ENCODE peak calls at places on chromosomes 16 and 17, in nine cellular contexts. I, W, V, E, Q, S, Z, P and B are unnamed samples.

GRCh38 chr17:70780031-70780430 is 610.7 kb downstream of the KCNJ2 start:
- DNase-seq in Z (peak; percentile 37), W (no peak), Q (no peak), E (no peak), S (no peak), P (no peak), I (no peak), V (no peak), B (no peak)

GRCh38 chr17:67779098-67779672 is 46.1 kb upstream of the BPTF start:
- DNase-seq in Z (peak; percentile 90), Q (no peak), V (no peak), W (peak; percentile 67), E (peak; percentile 84), I (peak; percentile 21), P (no peak), S (peak; percentile 26), B (no peak)

GRCh38 chr16:56988161-56988947 is 1.0 kb upstream of the NLRC5 start:
- DNase-seq in P (no peak), S (peak; percentile 41), Q (no peak), V (no peak), Z (peak; percentile 29), I (no peak), E (peak; percentile 58), W (no peak), B (no peak)

GRCh38 chr16:73254983-73255382 is 207.1 kb upstream of the ZFHX3 start:
- DNase-seq in Q (no peak), P (no peak), E (no peak), Z (no peak), I (no peak), V (no peak), W (no peak), S (no peak), B (no peak)

GRCh38 chr17:73423806-73424205 is 112.0 kb upstream of the CDC42EP4 start:
- DNase-seq in Z (no peak), W (no peak), I (no peak), V (no peak), E (no peak), P (no peak), Q (no peak), S (no peak), B (no peak)

GRCh38 chr17:17682737-17683675 is 1.7 kb downstream of the RAI1 start:
- DNase-seq in S (peak; percentile 56), Z (peak; percentile 89), V (peak; percentile 35), Q (peak; percentile 59), E (peak; percentile 95), I (no peak), P (no peak), W (peak; percentile 79), B (peak; percentile 45)

GRCh38 chr17:1638624-1639300 is 6.8 kb downstream of the SCARF1 start:
- DNase-seq in V (no peak), I (no peak), E (no peak), Z (no peak), P (no peak), Q (no peak), W (no peak), S (no peak), B (no peak)

GRCh38 chr16:779561-779960 is 8.6 kb downstream of the RPUSD1 start:
- DNase-seq in Q (no peak), W (no peak), I (no peak), Z (no peak), E (no peak), S (no peak), V (no peak), P (no peak), B (no peak)